ENCODE peak calls at places on chromosomes 1 and 21, in five cellular contexts. Q is NCI-H1436 treated with DMSO at 0.1 percent for 48 hours, L is T follicular helper cell, R is HFFc6, U is fibroblast of pulmonary artery. G is an unnamed sample.

GRCh38 chr1:205701405-205701804 is 21.1 kb upstream of the SLC45A3 start:
- DNase-seq in Q (no peak), L (no peak), U (no peak), R (no peak), G (no peak)

GRCh38 chr1:22131875-22132486 is 10.9 kb downstream of the WNT4 start:
- DNase-seq in R (no peak), L (peak), U (no peak), Q (no peak), G (no peak)

GRCh38 chr21:36096398-36097290 is 26.8 kb downstream of the CBR1 start:
- DNase-seq in Q (no peak), R (no peak), U (no peak), L (no peak), G (no peak)

GRCh38 chr1:243507672-243508302 is 251.9 kb downstream of the SDCCAG8 start:
- DNase-seq in L (no peak), Q (no peak), U (no peak), R (no peak), G (no peak)

GRCh38 chr1:26387447-26387846 is 14.9 kb upstream of the ZNF683 start:
- DNase-seq in R (peak), L (no peak), U (peak), Q (no peak), G (no peak)

GRCh38 chr1:157377216-157377821 is 175.0 kb downstream of the FCRL5 start:
- DNase-seq in L (no peak), Q (no peak), U (peak), R (peak), G (no peak)

GRCh38 chr1:235442788-235443429 is 61.3 kb downstream of the B3GALNT2 start:
- DNase-seq in R (peak), U (peak), Q (no peak), L (no peak), G (no peak)

GRCh38 chr1:78468511-78468910 is 22.3 kb upstream of the PTGFR start:
- DNase-seq in U (no peak), R (no peak), Q (no peak), L (no peak), G (no peak)

GRCh38 chr1:159141584-159142518 is 29.6 kb upstream of the CADM3 start:
- DNase-seq in R (peak), U (peak), L (no peak), Q (no peak), G (no peak)

GRCh38 chr1:71668059-71668458 is 587.2 kb upstream of the ZRANB2 start:
- DNase-seq in U (no peak), L (no peak), R (no peak), Q (no peak), G (no peak)

GRCh38 chr1:41387667-41388091 is 26.4 kb downstream of the FOXO6 start:
- DNase-seq in Q (peak), L (no peak), U (peak), R (peak), G (no peak)

GRCh38 chr1:10724948-10725852 is 71.2 kb downstream of the CASZ1 start:
- DNase-seq in L (no peak), U (peak), R (peak), Q (no peak), G (no peak)

GRCh38 chr21:20882462-20883415 is 115.5 kb upstream of the NCAM2 start:
- DNase-seq in U (peak), L (no peak), Q (no peak), R (no peak), G (peak)

GRCh38 chr1:67544921-67545320 is 114.7 kb upstream of the SERBP1 start:
- DNase-seq in U (no peak), L (no peak), Q (no peak), R (no peak), G (no peak)

GRCh38 chr1:175976865-175977642 is 230.0 kb downstream of the COP1 start:
- DNase-seq in R (no peak), Q (no peak), U (peak), L (no peak), G (no peak)

GRCh38 chr1:215539803-215540575 is 27.1 kb upstream of the KCTD3 start:
- DNase-seq in Q (no peak), U (peak), R (no peak), L (no peak), G (no peak)

GRCh38 chr1:209835782-209836298 is 8.1 kb downstream of the UTP25 start:
- DNase-seq in U (peak), R (peak), Q (no peak), L (no peak), G (no peak)

GRCh38 chr1:243818978-243819377 is 31.1 kb downstream of the AKT3 start:
- DNase-seq in L (no peak), R (no peak), Q (no peak), U (no peak), G (no peak)

GRCh38 chr1:167602840-167603239 is 27.2 kb upstream of the RCSD1 start:
- DNase-seq in Q (no peak), U (no peak), R (no peak), L (no peak), G (no peak)

GRCh38 chr1:3652538-3653285 is 396 bp downstream of the TP73 start:
- DNase-seq in U (no peak), Q (no peak), R (no peak), L (no peak), G (no peak)

GRCh38 chr1:168506204-168506819 is 37.5 kb downstream of the XCL2 start:
- DNase-seq in Q (no peak), L (no peak), U (peak), R (peak), G (no peak)

G was measured in NCI-H187 treated with DMSO at 0.1 percent for 48 hours.